ENCODE peak calls at places on chromosomes 2 and 18, in six cellular contexts. O is mammary epithelial cell, A is PC-3, G is fibroblast of lung, K is hepatocyte, T is K562. F is an unnamed sample.

GRCh38 chr2:207879536-207879935 is 109.8 kb upstream of the FZD5 start:
- DNase-seq in O (peak), A (peak), G (peak), K (no peak), T (no peak), F (peak)

GRCh38 chr2:35962585-35962984 is 393.0 kb upstream of the CRIM1 start:
- DNase-seq in O (no peak), A (no peak), G (no peak), K (no peak), T (no peak), F (no peak)

GRCh38 chr18:51137891-51138290 is 59.6 kb downstream of the MEX3C start:
- DNase-seq in O (peak), A (no peak), G (no peak), K (no peak), T (no peak), F (no peak)

GRCh38 chr2:190863946-190864345 is 16.7 kb upstream of the GLS start:
- DNase-seq in O (no peak), A (no peak), G (no peak), K (peak), T (no peak), F (no peak)

GRCh38 chr2:187553908-187554703 is at the start of gene TFPI:
- DNase-seq in O (no peak), A (peak), G (peak), K (peak), T (peak), F (peak)

GRCh38 chr18:42513416-42513815 is 558.4 kb downstream of the PIK3C3 start:
- DNase-seq in O (no peak), A (no peak), G (peak), K (no peak), T (no peak), F (no peak)

GRCh38 chr18:68448736-68449135 is 266.2 kb downstream of the TMX3 start:
- DNase-seq in O (peak), A (peak), G (peak), K (no peak), T (no peak), F (no peak)

GRCh38 chr18:961644-962355 is 57.1 kb downstream of the ADCYAP1 start:
- DNase-seq in O (no peak), A (peak), G (peak), K (peak), T (peak), F (peak)

GRCh38 chr18:46619559-46619958 is 37.5 kb downstream of the LOXHD1 start:
- DNase-seq in O (no peak), A (no peak), G (no peak), K (no peak), T (no peak), F (no peak)

GRCh38 chr18:79912994-79913831 is 38.2 kb downstream of the SLC66A2 start:
- DNase-seq in O (no peak), A (no peak), G (no peak), K (peak), T (no peak), F (no peak)

GRCh38 chr2:109703076-109703475 is 88.9 kb downstream of the SOWAHC start:
- DNase-seq in O (peak), A (peak), G (peak), K (no peak), T (no peak), F (no peak)

GRCh38 chr2:217887841-217888665 is 114.7 kb downstream of the TNS1 start:
- DNase-seq in O (no peak), A (no peak), G (peak), K (no peak), T (peak), F (peak)

GRCh38 chr2:127051780-127052067 is 55.2 kb downstream of the BIN1 start:
- DNase-seq in O (no peak), A (no peak), G (no peak), K (no peak), T (no peak), F (no peak)

GRCh38 chr2:179525340-179525739 is 260.7 kb upstream of the SESTD1 start:
- DNase-seq in O (no peak), A (no peak), G (no peak), K (no peak), T (no peak), F (no peak)

GRCh38 chr2:145022671-145023330 is 502.9 kb upstream of the ZEB2 start:
- DNase-seq in O (no peak), A (no peak), G (peak), K (no peak), T (no peak), F (no peak)

GRCh38 chr2:10467401-10467800 is 19.3 kb upstream of the ODC1 start:
- DNase-seq in O (no peak), A (no peak), G (no peak), K (no peak), T (no peak), F (no peak)

GRCh38 chr2:147487286-147487979 is 357.4 kb upstream of the ACVR2A start:
- DNase-seq in O (no peak), A (no peak), G (no peak), K (peak), T (no peak), F (no peak)

GRCh38 chr2:223896751-223897320 is 48.3 kb downstream of the WDFY1 start:
- DNase-seq in O (peak), A (no peak), G (peak), K (no peak), T (no peak), F (no peak)

GRCh38 chr2:240512109-240512485 is 45.7 kb downstream of the ANKMY1 start:
- DNase-seq in O (no peak), A (no peak), G (no peak), K (no peak), T (no peak), F (no peak)

GRCh38 chr2:159774370-159774990 is 23.5 kb downstream of the CD302 start:
- DNase-seq in O (no peak), A (no peak), G (no peak), K (no peak), T (no peak), F (no peak)

GRCh38 chr2:174553811-174554493 is 43.7 kb downstream of the WIPF1 start:
- DNase-seq in O (no peak), A (no peak), G (no peak), K (no peak), T (no peak), F (no peak)

GRCh38 chr2:2292381-2292780 is 38.7 kb downstream of the MYT1L start:
- DNase-seq in O (no peak), A (no peak), G (no peak), K (no peak), T (no peak), F (no peak)

GRCh38 chr2:133658020-133658903 is 90.0 kb upstream of the NCKAP5 start:
- DNase-seq in O (no peak), A (peak), G (peak), K (no peak), T (no peak), F (peak)

GRCh38 chr2:75605770-75606535 is 40.6 kb upstream of the MRPL19 start:
- DNase-seq in O (peak), A (peak), G (peak), K (peak), T (no peak), F (peak)

GRCh38 chr2:215427585-215427984 is 8.3 kb downstream of the FN1 start:
- DNase-seq in O (no peak), A (no peak), G (peak), K (no peak), T (no peak), F (no peak)

GRCh38 chr2:98476192-98476868 is 31.7 kb downstream of the INPP4A start:
- DNase-seq in O (peak), A (peak), G (no peak), K (no peak), T (no peak), F (peak)

GRCh38 chr18:56235061-56235772 is 403.2 kb downstream of the TXNL1 start:
- DNase-seq in O (no peak), A (no peak), G (peak), K (no peak), T (no peak), F (no peak)

GRCh38 chr2:152222975-152223638 is 47.5 kb upstream of the STAM2 start:
- DNase-seq in O (peak), A (peak), G (peak), K (peak), T (no peak), F (peak)

GRCh38 chr2:55157474-55157884 is 74.6 kb downstream of the CLHC1 start:
- DNase-seq in O (peak), A (peak), G (peak), K (no peak), T (peak), F (no peak)

GRCh38 chr2:128424806-128425205 is 106.1 kb upstream of the HS6ST1 start:
- DNase-seq in O (no peak), A (no peak), G (no peak), K (no peak), T (no peak), F (peak)

GRCh38 chr2:144465723-144466122 is 54.2 kb downstream of the ZEB2 start:
- DNase-seq in O (no peak), A (no peak), G (no peak), K (no peak), T (no peak), F (no peak)

GRCh38 chr2:211347328-211347727 is 790.9 kb downstream of the CPS1 start:
- DNase-seq in O (no peak), A (no peak), G (no peak), K (no peak), T (no peak), F (peak)

GRCh38 chr2:241892299-241893137 is 23.0 kb downstream of the RTP5 start:
- DNase-seq in O (peak), A (no peak), G (peak), K (no peak), T (peak), F (no peak)

GRCh38 chr2:161039071-161039470 is 121.2 kb upstream of the TANK start:
- DNase-seq in O (no peak), A (no peak), G (no peak), K (no peak), T (no peak), F (no peak)

GRCh38 chr2:20615466-20616241 is 35.2 kb downstream of the HS1BP3 start:
- DNase-seq in O (no peak), A (no peak), G (no peak), K (peak), T (no peak), F (no peak)

GRCh38 chr2:222952204-222952603 is 91.4 kb downstream of the ACSL3 start:
- DNase-seq in O (no peak), A (no peak), G (no peak), K (no peak), T (no peak), F (no peak)

GRCh38 chr2:118251427-118251826 is 163.2 kb downstream of the INSIG2 start:
- DNase-seq in O (no peak), A (no peak), G (peak), K (no peak), T (no peak), F (peak)

GRCh38 chr2:28365158-28365557 is 27.5 kb upstream of the FOSL2 start:
- DNase-seq in O (no peak), A (no peak), G (no peak), K (no peak), T (no peak), F (no peak)

GRCh38 chr2:51350100-51350499 is 318.2 kb upstream of the NRXN1 start:
- DNase-seq in O (no peak), A (peak), G (peak), K (no peak), T (no peak), F (no peak)

DNA sequence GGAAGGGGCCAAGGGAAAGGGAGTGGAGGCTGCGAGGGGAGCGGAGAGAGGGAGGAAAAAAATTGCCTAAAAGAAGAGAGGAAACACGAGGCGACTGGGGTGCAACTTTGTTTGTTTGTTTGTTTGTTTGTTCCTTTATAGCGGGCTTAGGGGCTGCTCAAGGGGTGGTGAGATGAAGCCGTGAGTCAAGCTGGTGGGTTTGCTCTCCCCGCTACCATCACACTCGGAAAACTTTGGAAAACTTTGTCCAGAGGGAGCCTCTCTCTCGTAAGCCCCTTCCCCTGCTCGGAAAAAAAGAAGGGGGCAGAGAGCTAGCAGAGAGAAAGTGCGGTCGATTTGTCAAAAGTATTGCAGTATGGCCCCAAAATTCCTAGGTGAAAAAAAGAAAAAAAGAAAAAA is 308 bp upstream of the CYP26B1 start:
- DNase-seq in O (no peak), A (no peak), G (no peak), K (no peak), T (no peak), F (no peak)
- TF ChIP-seq EZH2 in O (peak), A (peak), G (peak), K (no peak), T (no peak), F (no peak)

GRCh38 chr18:25329783-25330182 is 22.2 kb downstream of the ZNF521 start:
- DNase-seq in O (no peak), A (no peak), G (no peak), K (no peak), T (no peak), F (no peak)

GRCh38 chr18:25335062-25335461 is 16.9 kb downstream of the ZNF521 start:
- DNase-seq in O (no peak), A (no peak), G (no peak), K (no peak), T (no peak), F (no peak)

GRCh38 chr18:25332002-25332401 is 20.0 kb downstream of the ZNF521 start:
- DNase-seq in O (no peak), A (no peak), G (no peak), K (no peak), T (no peak), F (no peak)

GRCh38 chr18:25335676-25336075 is 16.3 kb downstream of the ZNF521 start:
- DNase-seq in O (no peak), A (no peak), G (no peak), K (no peak), T (no peak), F (no peak)

GRCh38 chr18:25334588-25334987 is 17.4 kb downstream of the ZNF521 start:
- DNase-seq in O (no peak), A (no peak), G (no peak), K (no peak), T (no peak), F (no peak)
- TF ChIP-seq CTCF in O (no peak), A (peak), G (no peak), K (no peak), T (no peak), F (no peak)

GRCh38 chr2:74549685-74549971 is 4.1 kb downstream of the LOXL3 start:
- DNase-seq in O (no peak), A (no peak), G (no peak), K (no peak), T (no peak), F (no peak)
- TF ChIP-seq EZH2 in O (no peak), A (no peak), G (no peak), K (no peak), T (no peak), F (no peak)

DNA sequence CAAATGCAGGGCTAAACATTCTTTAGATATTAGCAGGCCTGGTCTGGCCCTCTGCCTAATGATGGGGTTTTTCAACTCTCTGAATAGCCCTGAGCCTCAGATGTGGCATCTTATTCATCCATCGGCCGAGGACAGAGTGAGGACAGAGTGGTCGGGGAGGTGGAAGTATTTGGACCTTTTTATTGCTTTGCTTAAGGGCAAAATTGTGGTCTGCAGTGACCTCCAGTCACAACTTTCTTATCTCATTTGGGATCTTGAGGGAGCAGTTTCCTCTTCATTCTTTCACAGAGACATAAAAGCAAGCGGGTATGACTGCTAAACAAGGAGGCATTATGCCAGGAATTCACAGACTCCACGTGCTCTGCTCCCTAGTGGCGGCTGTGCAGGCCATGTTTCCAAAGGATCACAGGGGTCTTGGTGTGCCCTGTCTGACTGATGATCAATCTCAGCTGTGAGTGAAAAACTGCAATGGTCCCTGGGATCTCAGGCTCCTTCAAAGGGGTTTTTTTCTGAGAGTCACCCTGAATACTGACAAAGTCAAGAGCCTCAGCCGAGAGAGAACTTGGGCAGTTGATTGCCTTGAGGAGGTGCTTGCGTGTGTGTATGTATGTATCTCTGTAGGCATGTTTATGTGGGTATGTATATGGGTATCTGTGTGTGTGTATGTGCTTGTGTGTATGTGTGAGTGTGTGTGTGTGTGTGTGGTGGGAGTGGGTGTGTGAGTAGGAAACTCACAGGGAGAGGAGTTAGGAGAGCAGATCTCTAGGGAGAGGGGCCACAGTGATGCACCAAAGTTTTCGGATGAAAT is 47.6 kb downstream of the RAPGEF4 start:
- DNase-seq in O (peak), A (peak), G (peak), K (peak), T (no peak), F (peak)
- TF ChIP-seq CTCF in O (no peak), A (peak), G (no peak), K (no peak), T (no peak), F (no peak)

DNA sequence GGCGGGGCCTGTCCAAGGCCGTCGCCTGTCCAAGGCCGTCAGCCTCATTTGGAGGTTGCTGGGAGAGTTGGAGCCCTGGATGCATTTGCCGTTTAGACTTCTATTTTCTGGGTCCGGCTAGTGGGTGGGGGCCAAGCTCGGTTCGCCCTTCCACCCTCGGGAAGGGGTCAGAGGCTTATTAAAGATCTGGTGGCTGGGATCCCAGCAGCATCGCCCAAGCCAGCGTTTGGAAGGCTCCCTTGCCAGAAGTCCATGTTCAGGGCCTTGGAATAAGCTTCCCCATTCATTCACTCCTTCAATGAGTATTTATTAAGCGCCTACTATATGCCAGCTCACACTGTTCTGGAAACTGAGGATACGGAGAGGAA is 516 bp upstream of the DOCK10 start:
- DNase-seq in O (no peak), A (no peak), G (no peak), K (no peak), T (no peak), F (peak)
- TF ChIP-seq EZH2 in O (no peak), A (no peak), G (no peak), K (no peak), T (no peak), F (no peak)

DNA sequence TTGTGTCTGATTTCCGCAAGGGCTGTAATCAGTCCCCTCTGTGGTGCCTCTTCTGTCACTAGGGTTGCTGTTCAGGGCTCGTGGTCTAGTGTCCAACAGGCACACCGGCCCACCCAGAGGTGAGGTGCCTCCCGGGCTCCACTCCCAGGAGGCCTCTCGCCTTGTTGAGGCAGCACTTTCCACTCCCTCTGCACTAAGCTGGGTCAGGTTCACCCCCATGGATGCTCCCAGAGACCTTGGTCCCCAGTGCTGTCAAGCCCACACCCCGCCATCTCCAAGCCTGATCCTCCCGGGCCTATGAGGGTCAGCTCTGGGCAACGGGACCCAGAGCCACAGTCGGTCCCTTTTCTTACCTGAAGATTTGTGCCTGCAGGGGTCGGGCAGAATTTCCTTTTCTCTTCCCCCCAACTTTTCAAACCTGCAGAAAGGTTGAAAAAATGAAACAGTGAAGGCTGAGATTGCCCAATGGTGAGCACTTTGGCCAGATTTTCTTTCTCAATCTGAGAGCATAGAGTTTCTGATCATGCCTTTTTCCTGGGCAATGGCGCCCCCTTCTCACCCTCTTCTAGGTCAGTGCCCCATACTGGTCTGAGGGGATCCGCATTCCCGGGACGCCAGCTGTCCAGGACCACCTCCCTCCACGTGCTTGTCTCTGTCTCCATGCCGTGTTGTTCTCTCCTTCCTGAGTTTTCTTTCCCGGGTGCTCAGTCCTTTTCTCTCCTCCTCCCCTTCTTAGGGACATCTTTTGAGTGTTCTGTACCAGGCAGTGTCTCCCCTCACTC is 148.0 kb downstream of the ASB1 start:
- DNase-seq in O (no peak), A (no peak), G (no peak), K (no peak), T (no peak), F (no peak)
- TF ChIP-seq CTCF in O (no peak), A (no peak), G (no peak), K (no peak), T (no peak), F (no peak)